ENCODE peak calls at places on chromosomes 16 and 17, in five cellular contexts. P is PC-9, I is neural progenitor cell, C is MM.1S, K is hepatocyte. R is an unnamed sample.

GRCh38 chr16:68355447-68356248 is 44.8 kb downstream of the PRMT7 start:
- DNase-seq in C (no peak), I (peak; percentile 45), P (no peak), K (no peak), R (no peak)

GRCh38 chr17:42153919-42154491 is 784 bp downstream of the RAB5C start:
- DNase-seq in C (no peak), K (peak; percentile 57), I (peak; percentile 41), P (no peak), R (no peak)

GRCh38 chr17:3710951-3711383 is 12.7 kb upstream of the HASPIN start:
- DNase-seq in K (no peak), P (peak; percentile 81), I (no peak), C (peak; percentile 96), R (no peak)

GRCh38 chr17:142102-142661 is 4.8 kb downstream of the SCGB1C2 start:
- DNase-seq in P (no peak), K (no peak), I (no peak), C (no peak), R (peak; percentile 75)

GRCh38 chr16:89720859-89721643 is at the start of the genes VPS9D1 and ZNF276:
- DNase-seq in C (peak; percentile 70), P (peak; percentile 66), I (peak; percentile 94), K (peak; percentile 95), R (peak; percentile 88)

GRCh38 chr16:70800306-70800705 is 652 bp downstream of the VAC14 start:
- DNase-seq in P (no peak), K (peak; percentile 15), I (no peak), C (peak; percentile 34), R (no peak)

GRCh38 chr16:67101301-67101675 is 8.5 kb upstream of the PHAF1 start:
- DNase-seq in C (no peak), P (no peak), I (no peak), K (no peak), R (no peak)

GRCh38 chr16:6837722-6838121 is 494.9 kb upstream of the RBFOX1 start:
- DNase-seq in C (no peak), P (no peak), K (no peak), I (no peak), R (no peak)

GRCh38 chr16:57462978-57463362 is 491 bp downstream of the POLR2C start:
- DNase-seq in I (peak; percentile 43), K (no peak), C (no peak), P (no peak), R (no peak)

GRCh38 chr16:51640196-51640595 is 489.1 kb upstream of the SALL1 start:
- DNase-seq in C (no peak), I (no peak), P (no peak), K (no peak), R (no peak)

GRCh38 chr16:381788-382717 is at the start of gene PGAP6:
- DNase-seq in K (peak; percentile 89), P (no peak), I (peak; percentile 84), C (peak; percentile 76), R (peak; percentile 72)

GRCh38 chr17:28370744-28371103 is 617 bp upstream of the VTN start:
- DNase-seq in P (no peak), I (no peak), K (no peak), C (no peak), R (no peak)

GRCh38 chr17:72360386-72360940 is 239.6 kb downstream of the SOX9 start:
- DNase-seq in K (no peak), P (no peak), C (no peak), I (no peak), R (no peak)

GRCh38 chr17:21293846-21294240 is 9.3 kb downstream of the MAP2K3 start:
- DNase-seq in C (no peak), I (no peak), K (no peak), P (no peak), R (no peak)

GRCh38 chr17:81740395-81740961 is 28.4 kb downstream of the SLC25A10 start:
- DNase-seq in K (no peak), C (no peak), P (no peak), I (no peak), R (no peak)

GRCh38 chr17:50903604-50904521 is 37.7 kb upstream of the TOB1 start:
- DNase-seq in K (no peak), I (no peak), C (no peak), P (peak; percentile 61), R (no peak)

GRCh38 chr17:52885882-52886281 is 727.4 kb upstream of the CA10 start:
- DNase-seq in P (no peak), K (no peak), I (peak; percentile 1), C (no peak), R (peak; percentile 1)

GRCh38 chr17:6812295-6812694 is 19.2 kb downstream of the TEKT1 start:
- DNase-seq in K (no peak), P (no peak), I (no peak), C (no peak), R (no peak)

GRCh38 chr17:49987681-49988441 is 7.2 kb downstream of the DLX3 start:
- DNase-seq in P (no peak), I (peak; percentile 69), K (peak; percentile 77), C (no peak), R (peak; percentile 62)

GRCh38 chr17:64775701-64776570 is 113.8 kb upstream of the SMURF2 start:
- DNase-seq in I (no peak), P (no peak), C (no peak), K (no peak), R (no peak)

GRCh38 chr17:20908373-20909273 is 134.2 kb downstream of the USP22 start:
- DNase-seq in C (peak; percentile 87), K (peak; percentile 94), I (peak; percentile 95), P (peak; percentile 72), R (peak; percentile 84)

GRCh38 chr17:73420897-73421296 is 109.1 kb upstream of the CDC42EP4 start:
- DNase-seq in C (no peak), I (no peak), K (no peak), P (peak; percentile 75), R (peak; percentile 47)

GRCh38 chr17:79802039-79802735 is 5.3 kb upstream of the CBX8 start:
- DNase-seq in K (no peak), P (no peak), C (no peak), I (peak; percentile 41), R (no peak)
- TF ChIP-seq EZH2 in K (peak; percentile 23), P (no peak), C (no peak), I (peak; percentile 68), R (no peak)

GRCh38 chr17:29566473-29567361 is at the start of gene ABHD15:
- DNase-seq in P (peak; percentile 58), C (peak; percentile 75), I (peak; percentile 84), K (peak; percentile 90), R (peak; percentile 51)

GRCh38 chr17:29568331-29569244 is at the start of gene TP53I13:
- DNase-seq in C (peak; percentile 90), P (peak; percentile 64), I (peak; percentile 93), K (peak; percentile 94), R (peak; percentile 95)

GRCh38 chr17:29569245-29569950 is 897 bp downstream of the TP53I13 start:
- DNase-seq in K (no peak), C (no peak), I (peak; percentile 15), P (peak; percentile 24), R (no peak)

GRCh38 chr17:29565643-29566472 is 979 bp downstream of the ABHD15 start:
- DNase-seq in P (peak; percentile 52), K (peak; percentile 58), C (peak; percentile 76), I (peak; percentile 78), R (no peak)

DNA sequence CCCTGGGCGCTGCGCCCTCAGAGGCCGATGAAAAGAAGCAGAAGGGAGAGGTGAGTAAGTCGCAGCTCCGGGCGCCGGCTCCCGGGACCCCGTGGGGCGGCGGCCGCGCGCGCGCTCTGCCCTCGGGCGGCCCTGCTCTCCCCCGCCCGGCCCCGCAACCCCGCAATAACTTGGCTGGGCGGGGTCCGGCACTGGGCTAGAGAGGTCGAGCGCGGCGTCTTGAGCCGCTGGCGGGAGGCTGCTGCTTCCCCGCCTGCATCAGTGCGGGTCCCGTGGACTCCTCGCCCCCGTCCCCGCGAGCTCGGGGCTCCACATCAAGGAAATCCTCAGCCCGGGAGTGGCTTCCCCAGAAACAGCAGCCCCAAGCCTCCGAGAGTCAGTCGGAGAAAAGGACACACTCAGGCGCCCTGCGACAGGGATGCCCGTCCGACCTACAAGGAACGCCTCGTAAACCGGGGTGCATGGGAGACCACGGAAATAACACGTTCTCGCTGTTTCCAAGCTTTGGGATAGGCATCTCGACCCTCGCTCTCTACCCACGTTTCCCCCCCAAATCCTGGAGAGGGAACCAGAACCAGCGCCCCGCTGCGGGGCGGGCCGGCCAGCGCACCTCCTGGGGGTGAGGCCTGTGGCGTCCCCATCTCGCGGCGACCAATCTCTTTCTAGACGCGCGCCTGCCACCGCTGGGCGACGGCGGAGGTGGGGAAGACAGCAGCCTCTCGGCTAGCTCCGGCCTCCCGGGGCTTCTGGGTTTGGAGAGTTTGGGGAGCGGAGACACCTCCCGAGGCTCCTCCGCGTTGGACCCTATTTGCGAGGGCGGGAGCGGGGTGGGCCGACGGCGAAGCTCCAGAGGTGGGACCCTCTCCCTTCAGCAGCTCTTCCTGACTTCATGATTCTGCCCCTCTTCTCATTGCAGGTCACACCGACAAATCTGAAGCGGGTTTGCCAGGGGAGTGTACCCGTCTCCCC is 809 bp upstream of the ABHD15 start:
- DNase-seq in C (peak; percentile 79), K (peak; percentile 80), I (peak; percentile 84), P (peak; percentile 58), R (peak; percentile 87)
- H3K27ac ChIP-seq in C (peak overlapping the region; percentile 75), K (peak overlapping the region; percentile 90), I (no peak overlapping the region), P (peak overlapping the region; percentile 53), R (peak overlapping the region; percentile 75)

GRCh38 chr16:10877472-10877946 is 507 bp downstream of the CIITA start:
- DNase-seq in P (no peak), I (no peak), C (peak; percentile 73), K (no peak), R (no peak)

GRCh38 chr16:10880609-10881452 is 3.8 kb downstream of the CIITA start:
- DNase-seq in P (no peak), I (no peak), K (no peak), C (peak; percentile 56), R (no peak)

GRCh38 chr16:10878328-10878643 is 1.3 kb downstream of the CIITA start:
- DNase-seq in C (no peak), P (no peak), I (no peak), K (no peak), R (no peak)

GRCh38 chr16:10879681-10880589 is 2.9 kb downstream of the CIITA start:
- DNase-seq in I (no peak), K (no peak), P (no peak), C (no peak), R (no peak)

GRCh38 chr16:10878644-10879498 is 1.9 kb downstream of the CIITA start:
- DNase-seq in C (peak; percentile 85), I (peak; percentile 24), P (peak; percentile 47), K (peak; percentile 19), R (no peak)
- TF ChIP-seq EZH2 in C (no peak), I (peak; percentile 77), P (no peak), K (no peak), R (peak; percentile 56)

GRCh38 chr17:70544307-70544706 is 375.0 kb downstream of the KCNJ2 start:
- DNase-seq in C (no peak), P (no peak), K (no peak), I (no peak), R (no peak)
- H3K27ac ChIP-seq in C (no peak overlapping the region), P (no peak overlapping the region), K (no peak overlapping the region), I (no peak overlapping the region), R (no peak overlapping the region)

GRCh38 chr17:38609280-38610031 is 3.7 kb upstream of the SRCIN1 start:
- DNase-seq in C (peak; percentile 3), K (no peak), I (peak; percentile 71), P (no peak), R (no peak)
- TF ChIP-seq EZH2 in C (no peak), K (no peak), I (no peak), P (no peak), R (no peak)